ENCODE peak calls at places on chromosomes 12 and 14, in seven cellular contexts. S is CD4-positive, alpha-beta memory T cell; E is T-cell; J is BE2C; U is SK-N-SH; A is stimulated activated CD4-positive, alpha-beta T cell treated with anti-CD3 and anti-CD28 coated beads, Interleukin-15, amount 100 ng/mL, for 1 hour; P is EH. I is an unnamed sample.

GRCh38 chr14:54738009-54738408 is 164.6 kb downstream of the GCH1 start:
- DNase-seq in A (no peak), U (no peak), E (no peak), J (no peak), P (peak), S (no peak), I (no peak)

GRCh38 chr12:103833095-103833777 is 7.8 kb downstream of the NT5DC3 start:
- DNase-seq in U (no peak), S (no peak), P (peak), J (no peak), E (no peak), A (no peak), I (no peak)

GRCh38 chr12:109770861-109771670 is 57.4 kb downstream of the FAM222A start:
- DNase-seq in P (no peak), S (no peak), J (no peak), E (no peak), U (peak), A (no peak), I (no peak)

GRCh38 chr12:100591979-100592378 is 18.5 kb downstream of the GAS2L3 start:
- DNase-seq in J (no peak), E (no peak), P (no peak), S (no peak), A (no peak), U (no peak), I (no peak)

GRCh38 chr14:74065746-74066575 is 18.3 kb downstream of the ALDH6A1 start:
- DNase-seq in P (no peak), S (no peak), J (no peak), U (no peak), A (no peak), E (no peak), I (no peak)

GRCh38 chr14:71751264-71751663 is 181.0 kb upstream of the RGS6 start:
- DNase-seq in J (no peak), U (no peak), P (peak), A (no peak), E (no peak), S (no peak), I (no peak)

GRCh38 chr12:25694072-25694471 is 141.0 kb upstream of the LMNTD1 start:
- DNase-seq in J (peak), P (peak), E (no peak), S (no peak), A (no peak), U (peak), I (no peak)

GRCh38 chr12:111443586-111443985 is 37.9 kb downstream of the SH2B3 start:
- DNase-seq in J (no peak), E (no peak), U (no peak), P (peak), A (no peak), S (no peak), I (no peak)